ENCODE peak calls at places on chromosomes 16 and 17, in four cellular contexts. C is WTC11, X is HepG2, F is K562. W is an unnamed sample.
A peak's percentile ranks its signal among the peaks of the same experiment; 100 is the strongest.

GRCh38 chr16:77383606-77384187 is 51.1 kb downstream of the ADAMTS18 start:
- DNase-seq in C (no peak), F (no peak), X (peak; percentile 74), W (no peak)

GRCh38 chr16:2471016-2471652 is at the start of gene NTN3:
- DNase-seq in C (peak; percentile 75), F (peak; percentile 47), X (no peak), W (peak; percentile 38)

GRCh38 chr16:12531937-12532336 is 271.8 kb downstream of the CPPED1 start:
- DNase-seq in C (no peak), F (no peak), X (no peak), W (no peak)

GRCh38 chr16:20851601-20852000 is 45.3 kb downstream of the REXO5 start:
- DNase-seq in C (no peak), X (peak; percentile 72), F (no peak), W (no peak)

GRCh38 chr16:69870761-69871160 is 80.4 kb upstream of the CLEC18A start:
- DNase-seq in X (no peak), C (no peak), F (no peak), W (no peak)

GRCh38 chr17:2549392-2550211 is 37.9 kb upstream of the METTL16 start:
- DNase-seq in F (no peak), X (no peak), C (no peak), W (no peak)

GRCh38 chr17:31397256-31397939 is 5.9 kb downstream of the RAB11FIP4 start:
- DNase-seq in X (no peak), C (no peak), F (no peak), W (no peak)

GRCh38 chr17:44272321-44272951 is 4.5 kb upstream of the SLC4A1 start:
- DNase-seq in X (no peak), C (no peak), F (no peak), W (no peak)

GRCh38 chr16:84746875-84747274 is 47.1 kb downstream of the USP10 start:
- DNase-seq in X (no peak), F (peak; percentile 39), C (no peak), W (no peak)

GRCh38 chr17:65220732-65221131 is 83.6 kb downstream of the RGS9 start:
- DNase-seq in F (no peak), X (no peak), C (no peak), W (no peak)

GRCh38 chr17:73720187-73720834 is 76.1 kb upstream of the SDK2 start:
- DNase-seq in C (no peak), X (peak; percentile 11), F (no peak), W (no peak)

GRCh38 chr17:45119964-45120363 is 12.4 kb downstream of the PLCD3 start:
- DNase-seq in X (no peak), C (no peak), F (no peak), W (no peak)

GRCh38 chr16:78791011-78791410 is 691.6 kb downstream of the WWOX start:
- DNase-seq in X (no peak), F (no peak), C (no peak), W (no peak)

GRCh38 chr16:83995756-83996155 is 27.7 kb downstream of the NECAB2 start:
- DNase-seq in F (peak; percentile 46), X (no peak), C (peak; percentile 77), W (no peak)

GRCh38 chr17:39002991-39003715 is 36.0 kb upstream of the FBXO47 start:
- DNase-seq in X (no peak), F (peak; percentile 87), C (no peak), W (no peak)

GRCh38 chr17:82103588-82104451 is 5.8 kb upstream of the FASN start:
- DNase-seq in X (peak; percentile 90), C (peak; percentile 62), F (peak; percentile 79), W (no peak)

GRCh38 chr16:81600275-81600674 is 155.7 kb downstream of the CMIP start:
- DNase-seq in X (peak; percentile 84), F (no peak), C (no peak), W (no peak)

DNA sequence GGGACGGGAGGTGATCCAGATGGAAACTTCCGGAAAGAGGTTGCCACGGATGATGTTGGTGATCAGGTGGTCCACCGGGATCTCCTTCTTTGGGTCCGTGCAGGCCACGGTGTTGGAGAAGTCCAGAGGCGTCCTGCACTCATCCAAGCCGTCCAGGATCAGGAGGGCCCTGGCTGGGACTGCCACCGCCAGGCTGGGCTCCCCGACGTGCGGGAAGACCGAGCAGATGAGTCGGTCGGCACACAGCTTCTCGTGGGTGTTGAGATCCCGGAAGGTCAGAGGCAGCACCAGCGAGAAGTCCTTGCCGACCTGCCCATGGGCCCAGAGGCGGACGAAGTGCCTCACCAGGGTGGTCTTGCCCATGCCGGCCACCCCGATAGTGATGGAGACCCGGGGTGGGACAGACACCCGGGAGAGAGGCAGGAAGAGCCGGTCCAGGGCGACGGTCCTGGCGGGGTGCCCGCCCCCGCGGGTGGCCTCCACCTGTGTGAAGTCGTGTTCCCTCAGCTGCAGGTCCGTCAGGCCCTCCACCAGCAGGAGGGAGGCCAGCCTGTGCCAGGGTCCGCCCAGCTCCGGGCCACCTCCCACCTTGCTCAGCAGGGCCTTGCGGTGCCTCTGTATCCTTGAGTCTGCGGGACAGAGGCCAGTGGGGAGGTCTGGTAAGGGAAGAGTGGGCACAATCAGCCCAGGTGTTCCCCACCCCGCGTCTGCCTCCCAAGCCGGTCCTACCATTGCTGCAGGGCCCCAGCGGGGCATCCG is 12.9 kb downstream of the NLRC3 start:
- DNase-seq in C (no peak), F (no peak), X (no peak), W (no peak)
- TF ChIP-seq ELF4 in C (no peak), F (no peak), X (no peak), W (no peak)

DNA sequence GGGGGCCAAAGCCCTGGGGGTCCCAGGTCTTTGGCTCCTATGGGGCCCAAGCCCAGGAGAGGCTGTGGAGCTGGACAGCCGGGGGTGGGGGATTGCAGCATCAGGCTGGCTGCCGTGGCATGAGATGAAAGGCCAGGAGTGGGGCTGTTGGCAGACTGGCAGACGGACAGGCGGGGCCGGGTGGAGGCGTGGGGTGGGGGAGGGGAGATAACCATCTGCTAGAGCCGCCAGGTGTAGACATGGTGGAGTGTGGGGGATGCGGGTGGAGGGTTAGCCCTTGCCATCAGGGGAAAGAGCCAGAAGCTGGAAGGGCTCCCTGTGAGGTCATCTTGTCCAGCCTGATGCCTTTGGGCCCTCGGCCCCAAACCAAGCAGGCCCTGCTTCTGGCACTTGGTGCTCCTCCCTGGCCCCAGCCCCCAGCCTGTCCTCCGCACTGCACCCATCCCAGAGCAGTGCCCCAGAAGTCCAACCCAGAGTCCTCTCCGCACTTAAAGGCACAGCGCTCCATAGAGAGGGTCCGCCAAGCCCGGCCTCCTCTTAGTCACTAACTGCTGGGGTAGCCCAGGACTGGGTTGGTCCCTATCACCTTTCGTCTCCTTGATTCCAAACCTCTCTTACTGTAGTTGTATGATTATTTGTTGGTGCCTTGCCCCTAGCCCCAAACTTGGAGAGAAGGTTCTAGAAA is 33.3 kb upstream of the DLX4 start:
- DNase-seq in X (no peak), C (no peak), F (no peak), W (no peak)
- TF ChIP-seq ELF4 in X (no peak), C (no peak), F (no peak), W (no peak)

GRCh38 chr17:59633658-59634359 is 14.1 kb downstream of the CLTC start:
- DNase-seq in C (no peak), F (no peak), X (no peak), W (no peak)

GRCh38 chr17:59632398-59632797 is 12.7 kb downstream of the CLTC start:
- DNase-seq in F (no peak), X (no peak), C (no peak), W (no peak)

GRCh38 chr17:59631221-59631720 is 11.6 kb downstream of the CLTC start:
- DNase-seq in C (no peak), F (no peak), X (no peak), W (no peak)

GRCh38 chr17:59638553-59638952 is 18.9 kb downstream of the CLTC start:
- DNase-seq in X (no peak), C (no peak), F (no peak), W (no peak)

GRCh38 chr17:59634632-59635561 is 15.2 kb downstream of the CLTC start:
- DNase-seq in X (no peak), F (no peak), C (no peak), W (no peak)
- TF ChIP-seq ELF4 in X (no peak), F (no peak), C (no peak), W (no peak)

GRCh38 chr16:67959520-67959919 is 8.9 kb downstream of the SLC12A4 start:
- DNase-seq in F (peak; percentile 71), X (no peak), C (no peak), W (no peak)
- TF ChIP-seq ELF4 in F (no peak), X (no peak), C (no peak), W (no peak)

GRCh38 chr16:57260294-57260929 is 15.4 kb downstream of the ARL2BP start:
- DNase-seq in X (no peak), C (no peak), F (peak; percentile 42), W (no peak)
- TF ChIP-seq ELF4 in X (no peak), C (no peak), F (no peak), W (no peak)

GRCh38 chr17:42878123-42878880 is 22.3 kb upstream of the G6PC1 start:
- DNase-seq in X (peak; percentile 59), F (no peak), C (peak; percentile 89), W (no peak)
- TF ChIP-seq ELF4 in X (no peak), F (no peak), C (no peak), W (no peak)

GRCh38 chr17:50394711-50395110 is 2.6 kb downstream of the LRRC59 start:
- DNase-seq in C (no peak), F (peak; percentile 43), X (no peak), W (peak; percentile 5)

GRCh38 chr17:50397919-50398285 is 579 bp upstream of the LRRC59 start:
- DNase-seq in F (peak; percentile 47), C (no peak), X (no peak), W (no peak)

GRCh38 chr17:50396261-50397110 is 837 bp downstream of the LRRC59 start:
- DNase-seq in X (peak; percentile 38), F (peak; percentile 63), C (no peak), W (peak; percentile 44)

GRCh38 chr17:50393700-50394099 is 3.6 kb downstream of the LRRC59 start:
- DNase-seq in X (no peak), C (no peak), F (no peak), W (no peak)

DNA sequence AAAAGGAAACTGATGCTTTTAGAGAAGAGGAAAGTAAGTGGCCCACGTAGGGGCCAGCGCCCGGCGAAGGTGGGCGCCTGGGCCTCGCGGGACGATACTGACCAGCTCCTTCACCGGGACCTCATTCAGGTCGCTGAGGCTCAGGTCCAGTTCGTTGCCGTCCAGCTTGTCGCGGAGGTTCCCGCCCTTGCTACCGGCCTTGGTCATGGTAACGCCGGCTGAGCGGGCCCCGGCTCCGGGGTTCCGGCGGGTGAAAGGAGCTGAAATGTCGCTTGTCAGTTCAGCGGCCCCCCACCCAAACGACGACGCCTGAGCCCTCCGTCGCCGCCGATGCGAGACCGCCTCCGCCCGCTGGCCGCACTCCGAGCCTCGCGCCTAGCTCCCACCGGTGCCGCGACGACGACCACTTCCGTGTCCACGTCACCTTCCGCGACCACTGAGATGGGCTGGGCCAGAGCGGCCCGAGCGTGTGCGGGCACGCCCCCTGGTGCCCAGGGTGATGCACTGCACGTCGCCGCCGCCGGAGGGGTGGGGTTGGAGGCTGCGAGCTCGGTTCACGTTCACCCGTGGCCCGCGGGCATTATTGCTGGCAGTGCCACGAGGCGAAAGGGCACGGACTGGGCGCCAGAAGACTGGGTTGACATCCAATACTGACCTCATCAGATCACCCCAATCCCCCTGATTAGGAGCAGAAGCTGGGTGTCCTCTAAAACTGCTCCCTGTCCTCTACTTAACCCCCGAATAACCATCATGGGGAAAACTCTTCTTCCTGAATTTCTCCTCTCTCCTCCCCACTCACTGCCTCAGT is at the start of gene LRRC59:
- DNase-seq in F (peak; percentile 93), C (peak; percentile 88), X (peak; percentile 81), W (peak; percentile 95)
- TF ChIP-seq ELF4 in F (peak; percentile 96), C (peak; percentile 86), X (peak; percentile 96), W (peak; percentile 95)